ENCODE peak calls at places on chromosomes 2 and 18, in seven cellular contexts. J is ovary; C is endodermal cell; H is heart left ventricle; Q is GM23248; N is dorsolateral prefrontal cortex; O is CD8-positive, alpha-beta T cell. I is an unnamed sample.

GRCh38 chr2:68714866-68715265 is 19.7 kb upstream of the ARHGAP25 start:
- DNase-seq in N (no peak), H (peak; percentile 75), C (no peak), Q (peak; percentile 6), J (no peak), O (no peak), I (peak; percentile 53)

GRCh38 chr2:110638976-110639695 is 38.7 kb downstream of the BUB1 start:
- DNase-seq in Q (no peak), J (no peak), C (no peak), N (no peak), H (no peak), O (no peak), I (no peak)

GRCh38 chr18:63963610-63964256 is 6.1 kb upstream of the SERPINB8 start:
- DNase-seq in O (peak; percentile 57), H (no peak), J (no peak), C (peak; percentile 73), N (no peak), Q (peak; percentile 82), I (no peak)

GRCh38 chr18:44153976-44154375 is 526.7 kb upstream of the SETBP1 start:
- DNase-seq in N (no peak), Q (no peak), C (no peak), O (no peak), J (no peak), H (no peak), I (no peak)

GRCh38 chr2:191206613-191207471 is 38.4 kb upstream of the MYO1B start:
- DNase-seq in O (peak; percentile 74), H (no peak), J (no peak), Q (no peak), C (no peak), N (no peak), I (no peak)

GRCh38 chr2:8303322-8303832 is 378.5 kb upstream of the ID2 start:
- DNase-seq in C (no peak), O (peak; percentile 87), Q (no peak), N (peak; percentile 59), H (peak; percentile 81), J (no peak), I (peak; percentile 91)

GRCh38 chr2:204505488-204505887 is 39.8 kb upstream of the PARD3B start:
- DNase-seq in N (no peak), J (no peak), H (no peak), C (no peak), Q (peak; percentile 28), O (no peak), I (no peak)

GRCh38 chr2:165758276-165758675 is 35.8 kb downstream of the GALNT3 start:
- DNase-seq in C (no peak), O (no peak), J (no peak), N (no peak), H (no peak), Q (no peak), I (no peak)

GRCh38 chr2:24820175-24820513 is 26.9 kb downstream of the CENPO start:
- DNase-seq in C (peak; percentile 49), Q (no peak), J (no peak), N (no peak), H (no peak), O (no peak), I (no peak)

GRCh38 chr2:218284106-218284811 is 8.0 kb downstream of the TMBIM1 start:
- DNase-seq in O (peak; percentile 62), C (no peak), J (no peak), Q (peak; percentile 94), H (no peak), N (no peak), I (no peak)

GRCh38 chr2:235263205-235264120 is 230.4 kb upstream of the AGAP1 start:
- DNase-seq in J (peak; percentile 66), O (no peak), C (peak; percentile 69), Q (peak; percentile 99), H (peak; percentile 88), N (peak; percentile 94), I (no peak)

DNA sequence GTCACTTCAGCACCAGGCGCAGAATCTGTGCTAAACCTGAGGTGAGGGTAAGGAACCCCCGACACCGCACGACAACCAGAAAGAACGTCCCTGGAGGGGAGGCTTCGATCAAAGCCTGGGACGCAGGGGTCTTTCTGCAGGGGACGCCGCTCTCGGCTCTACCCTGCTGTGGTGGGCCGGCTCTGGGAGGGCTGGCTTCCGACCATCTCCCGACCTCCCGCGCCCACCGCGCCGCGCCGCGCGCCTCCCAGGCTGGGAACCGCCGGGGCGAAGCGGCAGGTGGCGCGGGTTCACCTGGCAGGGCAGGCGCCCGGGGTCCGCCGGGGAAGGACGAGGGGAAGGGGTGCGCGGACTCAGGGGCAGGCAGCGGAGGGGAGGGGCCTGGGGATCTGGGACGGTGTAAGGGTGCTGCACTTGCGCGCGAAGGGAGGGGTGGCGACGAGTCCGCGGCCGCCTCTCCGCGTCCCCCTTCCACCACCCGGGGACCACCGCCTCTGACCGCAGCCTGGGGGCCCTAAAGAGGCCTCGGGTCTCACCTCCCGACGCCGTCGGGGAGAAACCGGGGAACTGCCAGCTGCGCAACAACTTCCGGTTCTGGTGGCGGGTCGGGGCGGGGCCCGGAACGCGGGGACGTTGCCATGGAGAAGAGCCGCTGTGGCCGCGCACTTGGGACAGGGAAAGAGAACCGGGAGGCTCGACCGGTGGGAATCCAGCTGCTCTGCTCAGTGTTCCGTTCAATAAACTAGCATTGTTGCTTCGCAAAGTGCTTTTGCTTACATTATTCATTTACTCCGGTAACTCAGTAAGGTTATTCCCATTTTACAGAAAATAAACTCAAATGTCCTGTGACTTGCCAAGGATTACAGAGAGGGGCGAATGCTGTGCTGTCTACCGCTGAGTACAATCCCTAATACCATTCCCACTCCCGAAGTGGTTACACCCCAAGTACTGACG is at the start of gene ZNF396:
- DNase-seq in O (peak; percentile 78), Q (peak; percentile 80), N (peak; percentile 85), C (peak; percentile 95), H (peak; percentile 88), J (peak; percentile 70), I (peak; percentile 71)
- H3K27me3 ChIP-seq in O (no peaks in the 10 kb centered on the region), Q (no peaks in the 10 kb centered on the region), N (no peaks in the 10 kb centered on the region), C (no peaks in the 10 kb centered on the region), H (no peaks in the 10 kb centered on the region), J (no peaks in the 10 kb centered on the region), I (no peaks in the 10 kb centered on the region)

DNA sequence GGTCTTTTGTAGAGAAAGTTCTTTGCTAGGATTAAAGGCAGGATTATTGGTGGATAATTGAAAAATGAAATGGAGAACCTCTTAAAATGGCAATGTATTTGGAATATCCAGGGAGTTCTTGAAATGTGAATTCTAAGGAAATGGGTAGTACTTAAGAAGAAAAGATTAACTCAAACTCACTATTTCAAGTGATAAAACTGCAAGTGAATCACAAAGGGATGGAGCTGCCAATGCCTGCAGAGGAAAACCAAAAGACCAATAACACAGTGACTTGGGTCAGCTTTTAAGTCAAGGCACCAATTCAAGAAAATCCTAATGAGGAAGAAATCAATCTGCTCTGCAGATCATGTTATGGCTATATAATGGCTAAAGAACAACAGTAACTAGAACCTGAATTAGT is 67.6 kb upstream of the ETAA1 start:
- DNase-seq in O (no peak), N (no peak), J (no peak), C (no peak), H (no peak), Q (no peak), I (no peak)
- H3K27me3 ChIP-seq in O (no peaks in the 10 kb centered on the region), N (no peaks in the 10 kb centered on the region), J (no peaks in the 10 kb centered on the region), C (no peaks in the 10 kb centered on the region), H (no peaks in the 10 kb centered on the region), Q (no peaks in the 10 kb centered on the region), I (no peaks in the 10 kb centered on the region)

DNA sequence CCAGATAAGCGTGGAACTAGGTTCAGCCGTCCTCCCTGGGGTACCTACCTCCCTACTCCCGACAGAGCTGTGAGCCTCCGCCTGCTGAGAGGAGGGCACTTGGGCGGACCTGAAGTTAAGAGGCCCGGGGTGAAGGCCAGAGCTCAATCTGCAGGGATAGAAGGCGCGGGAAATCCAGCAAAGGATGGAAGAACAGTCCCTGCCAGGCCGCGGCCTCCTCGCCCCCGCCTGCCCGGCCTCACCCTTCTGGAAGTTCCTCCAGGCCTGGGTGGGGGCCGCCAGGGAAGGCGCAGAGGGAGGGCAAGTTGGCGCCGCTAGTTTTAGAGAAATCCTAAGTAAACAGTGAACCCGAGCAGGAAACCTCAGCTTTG is 13.0 kb downstream of the EN1 start:
- DNase-seq in O (no peak), J (no peak), Q (no peak), N (no peak), C (peak; percentile 75), H (no peak), I (no peak)
- H3K27me3 ChIP-seq in O (peaks cover 22% of the 10 kb centered on the region), J (no peaks in the 10 kb centered on the region), Q (no peaks in the 10 kb centered on the region), N (peaks cover 99% of the 10 kb centered on the region), C (peaks cover 100% of the 10 kb centered on the region), H (peaks cover 62% of the 10 kb centered on the region), I (peaks cover 3% of the 10 kb centered on the region)

DNA sequence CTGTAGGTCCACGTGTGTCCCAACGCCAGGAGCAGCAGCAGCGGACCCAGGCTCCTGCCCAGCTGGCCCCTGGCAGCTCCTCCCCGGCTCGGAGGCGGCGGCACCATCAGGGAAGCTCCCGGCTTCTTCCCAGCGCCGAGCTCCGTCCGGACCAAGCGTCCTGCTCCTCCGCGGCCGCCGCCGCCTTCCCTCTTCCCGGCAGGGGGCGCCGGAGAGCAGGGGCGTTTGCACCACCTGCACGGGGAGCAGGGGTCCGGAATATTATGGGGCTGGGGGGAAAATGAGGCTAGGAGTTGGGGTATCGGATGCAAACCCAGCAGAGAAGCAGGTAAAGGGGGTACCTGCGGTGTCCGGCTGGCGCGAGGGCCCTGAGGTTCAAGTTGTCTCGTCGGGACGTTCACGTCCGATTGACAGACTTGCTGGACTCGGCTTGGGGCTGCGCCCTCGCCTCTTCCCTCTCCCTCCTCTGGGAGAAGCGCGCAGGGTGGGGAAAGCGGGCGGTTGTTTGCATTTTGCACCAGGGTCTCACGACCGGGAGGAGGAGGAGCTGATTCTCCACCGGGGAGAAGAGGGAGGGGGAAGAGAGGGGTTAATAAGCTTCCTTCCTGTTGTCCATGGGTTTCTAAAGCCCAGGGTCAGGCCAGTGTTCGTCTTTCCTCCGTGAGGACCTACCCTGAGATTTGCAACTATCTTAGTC is at the start of gene CCBE1:
- DNase-seq in C (peak; percentile 97), Q (peak; percentile 85), N (peak; percentile 51), J (peak; percentile 89), O (no peak), H (peak; percentile 77), I (peak; percentile 53)
- H3K27me3 ChIP-seq in C (peaks cover 46% of the 10 kb centered on the region), Q (no peaks in the 10 kb centered on the region), N (peaks cover 68% of the 10 kb centered on the region), J (no peaks in the 10 kb centered on the region), O (no peaks in the 10 kb centered on the region), H (peaks cover 6% of the 10 kb centered on the region), I (peaks cover 2% of the 10 kb centered on the region)

DNA sequence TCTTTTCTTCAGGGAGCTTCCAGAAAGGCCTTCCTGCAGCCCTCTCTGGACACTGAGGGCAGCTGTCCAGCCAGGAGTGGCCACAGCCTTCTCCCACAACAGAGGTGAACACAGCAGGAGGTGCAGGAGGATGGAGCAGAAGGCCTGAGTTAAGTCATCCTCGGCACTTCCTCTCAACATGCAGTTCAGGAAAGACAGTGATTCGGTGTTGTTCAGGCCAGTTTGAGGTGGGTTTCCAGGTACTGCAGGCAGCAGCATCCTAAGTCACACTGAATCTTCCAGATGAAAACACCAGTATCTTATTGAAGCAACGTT is 225.3 kb upstream of the PXDN start:
- DNase-seq in C (no peak), Q (no peak), O (no peak), N (no peak), H (no peak), J (no peak), I (no peak)
- H3K27me3 ChIP-seq in C (no peaks in the 10 kb centered on the region), Q (no peaks in the 10 kb centered on the region), O (no peaks in the 10 kb centered on the region), N (no peaks in the 10 kb centered on the region), H (no peaks in the 10 kb centered on the region), J (no peaks in the 10 kb centered on the region), I (no peaks in the 10 kb centered on the region)

GRCh38 chr2:113273031-113273551 is 5.6 kb downstream of the PAX8 start:
- DNase-seq in J (no peak), O (no peak), C (peak; percentile 89), N (no peak), Q (peak; percentile 46), H (no peak), I (no peak)
- H3K27me3 ChIP-seq in J (no peaks in the 10 kb centered on the region), O (peaks cover 34% of the 10 kb centered on the region), C (peaks cover 100% of the 10 kb centered on the region), N (peaks cover 75% of the 10 kb centered on the region), Q (peaks cover 52% of the 10 kb centered on the region), H (peaks cover 35% of the 10 kb centered on the region), I (peaks cover 2% of the 10 kb centered on the region)

GRCh38 chr2:96324716-96325037 is 440 bp upstream of the ITPRIPL1 start:
- DNase-seq in O (no peak), C (no peak), J (no peak), H (no peak), Q (no peak), N (no peak), I (no peak)
- H3K27me3 ChIP-seq in O (no peaks in the 10 kb centered on the region), C (peaks cover 53% of the 10 kb centered on the region), J (no peaks in the 10 kb centered on the region), H (peaks cover 6% of the 10 kb centered on the region), Q (peaks cover 24% of the 10 kb centered on the region), N (peaks cover 41% of the 10 kb centered on the region), I (no peaks in the 10 kb centered on the region)

I was measured in GM06990.